ENCODE peak calls at places on chromosome 22, in ten cellular contexts. N is A549, S is stomach, M is ovary, B is suprapubic skin, D is H1, K is HepG2, O is esophagus muscularis mucosa, X is sigmoid colon, G is upper lobe of left lung. I is an unnamed sample. For H3K9me3, the result is how much of the 10 kb centered on the place peaks cover.

GRCh38 chr22:29765905-29766631 is 739 bp downstream of the ZMAT5 start:
- DNase-seq in S (peak), G (no peak), M (no peak), K (peak), O (no peak), D (no peak), N (no peak), X (no peak), B (no peak), I (no peak)

GRCh38 chr22:37045958-37046357 is 5.6 kb upstream of the KCTD17 start:
- DNase-seq in G (no peak), N (peak), D (no peak), M (no peak), X (no peak), O (no peak), S (no peak), B (no peak), K (no peak), I (no peak)

GRCh38 chr22:50289942-50290630 is 17.4 kb downstream of the PLXNB2 start:
- DNase-seq in D (no peak), S (no peak), O (no peak), X (no peak), M (no peak), B (no peak), G (no peak), K (no peak), N (no peak), I (no peak)

GRCh38 chr22:33971561-33971961 is 51.3 kb upstream of the LARGE1 start:
- DNase-seq in D (no peak), K (peak), G (no peak), O (no peak), S (no peak), X (no peak), N (no peak), M (no peak), B (no peak), I (peak)

GRCh38 chr22:35950262-35950661 is 78.4 kb downstream of the RBFOX2 start:
- DNase-seq in O (no peak), S (no peak), D (no peak), B (no peak), K (no peak), N (no peak), M (no peak), X (no peak), G (no peak), I (no peak)

GRCh38 chr22:37235897-37236607 is 8.0 kb downstream of the RAC2 start:
- DNase-seq in D (no peak), X (peak), K (no peak), N (no peak), S (no peak), B (no peak), M (no peak), O (no peak), G (no peak), I (no peak)

GRCh38 chr22:19574247-19574646 is 50.0 kb upstream of the CLDN5 start:
- DNase-seq in G (no peak), B (no peak), X (no peak), M (no peak), K (no peak), D (no peak), N (no peak), S (no peak), O (no peak), I (no peak)

GRCh38 chr22:20751185-20751851 is 22.6 kb upstream of the SERPIND1 start:
- DNase-seq in O (no peak), X (no peak), M (no peak), B (no peak), N (no peak), G (no peak), D (no peak), K (no peak), S (no peak), I (no peak)

GRCh38 chr22:34943830-34944229 is 122.1 kb upstream of the ISX start:
- DNase-seq in D (no peak), O (no peak), G (no peak), K (no peak), M (no peak), N (no peak), S (no peak), X (no peak), B (no peak), I (no peak)

GRCh38 chr22:32444068-32444467 is 20.2 kb downstream of the BPIFC start:
- DNase-seq in G (no peak), B (no peak), K (peak), M (no peak), S (no peak), D (no peak), X (no peak), O (no peak), N (peak), I (no peak)

GRCh38 chr22:33401291-33401690 is 343.1 kb upstream of the SYN3 start:
- DNase-seq in G (no peak), X (no peak), O (no peak), S (no peak), K (no peak), D (no peak), B (no peak), M (no peak), N (no peak), I (no peak)

GRCh38 chr22:45680932-45681700 is 9.5 kb downstream of the ATXN10 start:
- DNase-seq in K (no peak), B (no peak), N (no peak), G (no peak), X (no peak), D (no peak), M (no peak), S (no peak), O (no peak), I (no peak)

GRCh38 chr22:46134111-46134705 is 16.1 kb upstream of the PPARA start:
- DNase-seq in N (no peak), X (no peak), M (no peak), S (no peak), K (no peak), O (no peak), D (no peak), G (peak), B (no peak), I (no peak)

GRCh38 chr22:21568207-21569075 is 927 bp downstream of the UBE2L3 start:
- DNase-seq in X (no peak), O (no peak), M (no peak), N (no peak), K (peak), G (no peak), S (no peak), B (no peak), D (no peak), I (no peak)

GRCh38 chr22:29704528-29705285 is 15.1 kb upstream of the CABP7 start:
- DNase-seq in G (peak), M (no peak), O (no peak), S (peak), D (no peak), K (peak), X (peak), N (no peak), B (no peak), I (peak)

GRCh38 chr22:44181033-44181911 is 547 bp downstream of the PARVG start:
- DNase-seq in M (no peak), B (no peak), K (no peak), D (no peak), G (peak), X (no peak), N (no peak), O (no peak), S (peak), I (no peak)

GRCh38 chr22:36599771-36600170 is 70.8 kb upstream of the EIF3D start:
- DNase-seq in K (no peak), M (no peak), B (no peak), N (no peak), O (no peak), X (no peak), S (no peak), D (no peak), G (no peak), I (no peak)

GRCh38 chr22:37569009-37569920 is 9.0 kb downstream of the CDC42EP1 start:
- DNase-seq in O (no peak), B (peak), K (peak), N (no peak), X (no peak), G (no peak), S (peak), D (no peak), M (peak), I (no peak)

GRCh38 chr22:32106930-32107329 is 52.2 kb downstream of the C22orf42 start:
- DNase-seq in G (no peak), O (peak), S (no peak), B (no peak), K (no peak), M (no peak), D (no peak), X (no peak), N (no peak), I (no peak)

GRCh38 chr22:44475706-44476105 is 22.3 kb downstream of the RTL6 start:
- DNase-seq in O (no peak), S (no peak), N (no peak), K (no peak), G (no peak), M (no peak), X (no peak), B (no peak), D (no peak), I (no peak)

GRCh38 chr22:42375982-42376381 is 56.2 kb downstream of the NFAM1 start:
- DNase-seq in G (no peak), S (no peak), D (no peak), N (no peak), X (no peak), K (no peak), B (no peak), M (no peak), O (no peak), I (peak)

GRCh38 chr22:39992088-39992826 is 2.5 kb upstream of the FAM83F start:
- DNase-seq in M (no peak), N (no peak), B (no peak), G (no peak), X (no peak), D (no peak), O (no peak), S (no peak), K (no peak), I (no peak)

GRCh38 chr22:33579448-33580093 is 340.7 kb downstream of the LARGE1 start:
- DNase-seq in N (peak), D (peak), S (peak), X (peak), M (peak), G (no peak), K (peak), O (no peak), B (peak), I (peak)

GRCh38 chr22:32802291-32802826 is 854 bp downstream of the TIMP3 start:
- DNase-seq in M (no peak), B (no peak), D (no peak), K (no peak), N (no peak), X (no peak), G (no peak), S (no peak), O (no peak), I (no peak)

GRCh38 chr22:19447388-19448075 is at the start of gene C22orf39:
- DNase-seq in M (peak), B (peak), X (peak), N (peak), K (peak), D (peak), O (peak), S (peak), G (peak), I (peak)

GRCh38 chr22:43387815-43388214 is 24.0 kb upstream of the MPPED1 start:
- DNase-seq in X (no peak), S (no peak), M (no peak), G (no peak), O (no peak), B (no peak), K (no peak), D (no peak), N (no peak), I (no peak)

GRCh38 chr22:21712751-21713427 is 22.7 kb downstream of the YPEL1 start:
- DNase-seq in O (no peak), X (no peak), S (peak), M (peak), B (peak), N (peak), D (no peak), G (no peak), K (peak), I (no peak)

GRCh38 chr22:50260801-50261614 is 475 bp downstream of the MAPK12 start:
- DNase-seq in K (no peak), D (no peak), B (no peak), M (peak), G (peak), N (no peak), S (peak), O (no peak), X (no peak), I (no peak)

GRCh38 chr22:17411213-17411612 is 42.0 kb downstream of the CECR2 start:
- DNase-seq in O (no peak), M (no peak), X (no peak), D (no peak), B (no peak), K (no peak), G (no peak), N (no peak), S (no peak), I (no peak)

GRCh38 chr22:18060646-18061620 is 16.9 kb upstream of the PEX26 start:
- DNase-seq in M (no peak), D (no peak), N (peak), K (peak), B (no peak), O (no peak), S (no peak), G (no peak), X (no peak), I (no peak)

GRCh38 chr22:44667829-44668189 is 34.2 kb upstream of the PRR5 start:
- DNase-seq in M (no peak), B (no peak), D (no peak), G (no peak), S (no peak), N (no peak), X (peak), K (no peak), O (no peak), I (no peak)

GRCh38 chr22:35712672-35713071 is 5.0 kb upstream of the APOL5 start:
- DNase-seq in O (no peak), K (no peak), M (no peak), D (no peak), B (no peak), N (no peak), X (no peak), S (no peak), G (no peak), I (no peak)

GRCh38 chr22:44068422-44069191 is 44.5 kb downstream of the PARVB start:
- DNase-seq in O (no peak), B (no peak), G (peak), K (no peak), M (no peak), N (no peak), D (no peak), X (no peak), S (no peak), I (no peak)

GRCh38 chr22:37745548-37746365 is 48.9 kb downstream of the TRIOBP start:
- DNase-seq in X (peak), O (peak), K (peak), S (peak), D (no peak), N (peak), G (peak), M (peak), B (peak), I (peak)

GRCh38 chr22:31652911-31653684 is 8.9 kb downstream of the PISD start:
- DNase-seq in G (no peak), K (peak), O (no peak), D (no peak), M (no peak), S (no peak), B (no peak), N (no peak), X (no peak), I (no peak)

GRCh38 chr22:30602049-30602448 is 4.9 kb upstream of the TCN2 start:
- DNase-seq in O (no peak), D (no peak), X (no peak), S (no peak), B (no peak), K (peak), N (no peak), G (no peak), M (no peak), I (no peak)

GRCh38 chr22:38315801-38316339 is 1.4 kb downstream of the CSNK1E start:
- DNase-seq in B (no peak), O (no peak), K (no peak), N (no peak), M (no peak), S (no peak), G (no peak), D (no peak), X (no peak), I (no peak)

GRCh38 chr22:47266329-47266728 is 503.9 kb downstream of the TBC1D22A start:
- DNase-seq in S (no peak), G (no peak), N (no peak), O (no peak), M (no peak), B (no peak), X (no peak), K (no peak), D (no peak), I (no peak)

GRCh38 chr22:47259990-47260389 is 497.5 kb downstream of the TBC1D22A start:
- DNase-seq in D (no peak), B (no peak), K (no peak), X (no peak), M (no peak), N (no peak), S (no peak), O (no peak), G (no peak), I (no peak)

GRCh38 chr22:47257566-47257965 is 495.1 kb downstream of the TBC1D22A start:
- DNase-seq in S (no peak), D (no peak), X (no peak), O (no peak), K (no peak), G (no peak), B (no peak), N (no peak), M (no peak), I (no peak)

GRCh38 chr22:47259049-47259448 is 496.6 kb downstream of the TBC1D22A start:
- DNase-seq in X (no peak), M (no peak), S (no peak), O (no peak), K (no peak), B (no peak), D (no peak), G (no peak), N (no peak), I (no peak)

GRCh38 chr22:47260551-47260950 is 498.1 kb downstream of the TBC1D22A start:
- DNase-seq in B (no peak), N (no peak), D (no peak), S (no peak), X (no peak), M (no peak), K (no peak), G (no peak), O (no peak), I (no peak)
- H3K9me3 ChIP-seq in B (under half), N (under half), D (half or more), S (under half), X (under half), M (under half), K (under half), G (under half), O (under half), I (under half)

DNA sequence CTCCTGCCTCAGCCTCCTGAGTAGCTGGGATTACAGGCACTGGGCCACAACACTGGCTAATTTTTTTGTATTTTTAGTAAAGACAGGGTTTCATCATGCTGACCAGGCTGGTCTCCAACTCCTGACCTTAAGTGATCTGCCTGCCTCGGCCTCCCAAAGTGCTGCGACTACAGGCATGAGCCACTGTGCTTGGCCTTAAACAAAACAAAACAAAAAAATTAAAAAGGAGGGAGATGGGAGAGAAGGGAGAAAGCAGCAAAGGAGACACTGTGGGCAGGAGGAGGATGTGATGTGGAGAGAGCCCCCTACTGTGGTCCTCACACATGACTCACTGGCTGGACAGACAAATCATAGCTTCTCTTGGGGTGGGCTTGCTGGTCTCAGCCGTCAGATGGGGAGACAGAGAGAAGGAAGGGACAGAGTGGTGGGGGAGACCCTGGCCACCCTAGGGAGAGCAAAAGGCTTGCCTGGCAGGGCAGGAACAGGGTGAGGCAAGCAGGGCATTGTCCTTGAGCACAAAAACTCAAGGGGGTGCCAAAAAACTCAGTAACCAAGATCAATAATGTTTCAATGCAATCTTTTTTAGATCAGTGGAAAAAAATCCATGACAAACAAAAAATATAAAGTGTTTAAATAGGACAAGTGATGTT is 31.6 kb downstream of the TPST2 start:
- DNase-seq in K (no peak), B (no peak), X (no peak), D (no peak), M (no peak), N (no peak), O (no peak), G (no peak), S (no peak), I (no peak)
- TF ChIP-seq EP300 in K (no peak), B (no peak), X (no peak), D (no peak), M (no peak), N (no peak), O (no peak), G (no peak), S (no peak), I (no peak)

GRCh38 chr22:25482091-25482760 is 82.2 kb upstream of the GRK3 start:
- DNase-seq in O (no peak), B (no peak), G (no peak), X (no peak), M (no peak), S (no peak), D (no peak), N (no peak), K (no peak), I (no peak)

GRCh38 chr22:25478573-25478972 is 85.9 kb upstream of the GRK3 start:
- DNase-seq in O (no peak), K (no peak), B (no peak), D (no peak), X (no peak), G (no peak), S (no peak), M (no peak), N (no peak), I (no peak)

GRCh38 chr22:25477358-25477757 is 87.1 kb upstream of the GRK3 start:
- DNase-seq in M (no peak), X (no peak), D (no peak), O (no peak), K (no peak), S (no peak), N (no peak), G (no peak), B (no peak), I (no peak)

GRCh38 chr22:25475554-25476022 is 88.9 kb upstream of the GRK3 start:
- DNase-seq in D (no peak), G (no peak), O (no peak), N (no peak), M (no peak), X (peak), S (no peak), K (no peak), B (no peak), I (no peak)

DNA sequence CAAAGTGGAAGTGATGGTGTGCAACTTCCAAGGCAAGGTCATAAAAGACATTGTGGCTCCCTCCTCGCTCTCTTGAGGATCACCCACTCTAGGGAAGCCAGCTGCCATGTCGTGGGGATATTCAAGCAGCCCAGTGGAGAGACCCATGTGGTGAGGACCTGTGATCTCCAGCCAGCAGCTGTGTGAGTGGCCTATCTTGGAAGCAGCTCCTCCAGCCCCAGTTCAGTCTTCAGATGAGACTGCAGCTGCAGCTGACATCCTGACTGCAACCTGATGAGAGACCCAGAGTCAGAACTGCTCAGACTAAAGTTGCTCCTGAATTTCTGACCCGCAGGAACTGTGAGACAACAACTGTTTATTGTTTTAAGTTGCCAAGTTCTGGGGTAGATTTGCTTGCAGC is 86.4 kb upstream of the GRK3 start:
- DNase-seq in D (no peak), O (no peak), N (no peak), S (no peak), G (no peak), M (no peak), X (no peak), K (no peak), B (no peak), I (no peak)
- H3K27ac ChIP-seq in D (no peak), O (no peak), N (no peak), S (no peak), G (no peak), M (no peak), X (no peak), K (no peak), B (no peak), I (no peak)

DNA sequence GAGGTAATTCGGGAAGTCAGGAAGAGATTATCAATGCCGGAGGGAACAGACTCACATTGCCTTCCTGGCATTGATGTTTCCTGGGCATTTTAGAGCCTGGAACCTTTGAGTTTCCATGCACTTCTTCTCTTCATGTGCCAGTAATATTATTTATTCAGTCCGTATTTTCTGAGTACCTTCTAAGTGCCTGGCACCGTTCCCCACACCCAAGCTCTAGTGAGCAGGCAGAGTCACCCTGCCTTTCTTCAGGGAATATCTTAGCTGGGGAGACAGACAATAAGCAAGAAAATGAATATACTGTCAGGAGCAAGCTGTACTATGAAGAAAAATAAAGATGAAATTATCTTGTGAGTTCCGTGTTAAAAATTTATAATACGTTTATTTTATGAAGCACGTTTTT is 136.2 kb upstream of the SEZ6L start:
- DNase-seq in G (no peak), M (no peak), S (no peak), B (no peak), X (no peak), D (no peak), O (no peak), K (no peak), N (no peak), I (no peak)
- H3K9me3 ChIP-seq in G (under half), M (under half), S (under half), B (under half), X (under half), D (under half), O (under half), K (under half), N (under half), I (under half)

I was measured in tibial nerve.